ENCODE peak calls at places on chromosomes 7 and 10, in seven cellular contexts. J, Q, D, Z, W, M and O are unnamed samples.

GRCh38 chr7:16926283-16926682 is 44.5 kb upstream of the AGR3 start:
- DNase-seq in D (peak), M (no peak), J (peak), Q (no peak), W (no peak), Z (no peak), O (no peak)

GRCh38 chr7:142376356-142376997 is 118.6 kb upstream of the PRSS58 start:
- DNase-seq in W (no peak), Z (no peak), M (no peak), D (no peak), J (no peak), Q (no peak), O (no peak)

GRCh38 chr7:19101911-19102310 is 15.5 kb downstream of the TWIST1 start:
- DNase-seq in D (no peak), J (no peak), Q (no peak), W (no peak), Z (no peak), M (no peak), O (no peak)

GRCh38 chr10:75168275-75168674 is 42.3 kb upstream of the VDAC2 start:
- DNase-seq in J (no peak), M (no peak), D (no peak), W (no peak), Q (no peak), Z (no peak), O (no peak)

GRCh38 chr7:100891555-100891954 is 2.0 kb upstream of the UFSP1 start:
- DNase-seq in D (no peak), Z (no peak), M (no peak), Q (no peak), W (no peak), J (no peak), O (peak)

GRCh38 chr10:23694921-23695824 is 256.3 kb downstream of the OTUD1 start:
- DNase-seq in Q (no peak), Z (no peak), D (no peak), W (no peak), J (no peak), M (no peak), O (no peak)

GRCh38 chr10:102710604-102711003 is 3.6 kb downstream of the ARL3 start:
- DNase-seq in W (no peak), Z (no peak), Q (no peak), D (no peak), M (no peak), J (peak), O (no peak)

GRCh38 chr10:33066558-33067236 is 108.7 kb upstream of the ITGB1 start:
- DNase-seq in Z (no peak), M (peak), W (no peak), D (no peak), Q (no peak), J (peak), O (no peak)

GRCh38 chr10:5512881-5513698 is 11.7 kb upstream of the CALML3 start:
- DNase-seq in D (no peak), Z (no peak), M (no peak), W (peak), Q (no peak), J (no peak), O (no peak)

GRCh38 chr7:111756687-111757178 is 194.4 kb upstream of the IMMP2L start:
- DNase-seq in D (peak), M (no peak), Q (no peak), Z (no peak), W (peak), J (peak), O (no peak)

GRCh38 chr7:90910136-90910535 is 314.0 kb downstream of the CDK14 start:
- DNase-seq in W (no peak), Z (no peak), D (no peak), Q (peak), J (no peak), M (no peak), O (no peak)

DNA sequence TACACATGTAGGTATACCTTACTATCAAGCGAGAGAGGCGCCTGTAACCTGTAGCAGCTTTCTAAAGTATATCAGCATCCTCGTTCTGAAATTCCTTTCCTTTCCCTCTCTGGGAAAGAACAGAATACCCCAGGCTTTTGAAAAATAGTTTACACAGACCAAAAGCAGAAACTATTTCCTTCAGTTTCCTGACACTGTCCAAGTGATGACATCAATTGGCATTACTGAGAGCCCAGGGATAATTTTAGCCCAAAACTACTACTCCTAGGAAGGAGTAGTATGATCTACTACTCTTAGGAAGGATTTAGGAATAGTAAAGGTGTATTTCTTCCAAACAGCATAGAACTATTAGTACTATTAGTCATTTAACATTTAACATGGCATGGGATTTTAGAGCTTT is 6.0 kb downstream of the GNG11 start:
- DNase-seq in M (no peak), Q (no peak), D (no peak), J (no peak), Z (no peak), W (no peak), O (no peak)
- H3K27ac ChIP-seq in M (no peak), Q (no peak), D (peak), J (peak), Z (no peak), W (no peak), O (no peak)

GRCh38 chr7:134662166-134662870 is 15.7 kb downstream of the BPGM start:
- DNase-seq in Z (no peak), J (no peak), W (no peak), D (no peak), Q (no peak), M (no peak), O (no peak)

GRCh38 chr7:134660242-134660785 is 13.7 kb downstream of the BPGM start:
- DNase-seq in M (no peak), J (peak), W (no peak), Q (no peak), D (no peak), Z (no peak), O (no peak)

GRCh38 chr7:134662871-134663205 is 16.2 kb downstream of the BPGM start:
- DNase-seq in Z (no peak), J (no peak), W (no peak), M (no peak), Q (no peak), D (no peak), O (no peak)

DNA sequence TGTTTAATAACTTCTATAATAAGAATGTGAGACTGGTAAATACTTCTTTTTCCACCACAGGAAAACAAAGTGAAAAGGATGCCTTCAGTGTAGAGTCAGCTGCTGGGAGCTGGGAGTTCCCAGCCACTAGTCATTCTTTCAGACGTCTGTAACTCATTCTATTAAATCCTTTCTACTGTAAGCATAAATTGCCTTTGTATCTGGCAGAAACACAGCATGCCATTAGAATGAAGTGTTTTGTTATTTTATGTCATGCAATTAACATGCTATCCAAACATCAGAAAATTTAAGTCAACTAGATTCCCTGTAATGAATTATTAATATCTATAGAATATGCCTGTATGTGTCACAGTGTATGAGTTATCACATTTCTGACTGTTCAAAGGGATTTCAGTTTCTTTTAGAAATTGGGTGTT is 14.3 kb downstream of the BPGM start:
- DNase-seq in Q (no peak), M (no peak), Z (no peak), J (peak), W (no peak), D (no peak), O (peak)
- H3K27ac ChIP-seq in Q (no peak), M (no peak), Z (no peak), J (no peak), W (no peak), D (no peak), O (peak)

DNA sequence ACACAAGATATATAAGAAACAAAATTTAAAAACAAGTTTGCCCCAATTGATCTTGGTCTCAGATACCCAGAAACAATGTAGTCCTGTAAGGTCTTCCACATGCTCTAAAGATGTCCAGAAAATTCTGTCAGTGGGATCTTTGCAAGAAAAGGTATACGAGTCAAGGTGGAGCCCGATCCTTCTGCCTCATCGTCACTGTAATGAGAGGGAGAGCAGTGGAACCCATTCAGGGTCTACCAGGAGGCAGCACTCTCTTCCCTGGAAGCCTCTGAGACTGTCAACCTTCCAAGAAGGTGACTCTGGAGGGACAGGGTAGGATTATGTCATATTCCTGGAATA is 112.8 kb downstream of the JCAD start:
- DNase-seq in M (no peak), D (no peak), W (no peak), J (no peak), Z (no peak), Q (no peak), O (no peak)
- H3K27ac ChIP-seq in M (peak), D (peak), W (peak), J (no peak), Z (no peak), Q (peak), O (peak)

GRCh38 chr7:47604496-47604890 is 22.6 kb upstream of the TNS3 start:
- DNase-seq in M (no peak), Q (no peak), J (no peak), W (no peak), D (no peak), Z (no peak), O (no peak)

GRCh38 chr7:47600199-47601118 is 18.5 kb upstream of the TNS3 start:
- DNase-seq in D (no peak), Q (peak), Z (no peak), W (no peak), J (peak), M (no peak), O (no peak)

GRCh38 chr7:47601119-47601880 is 19.4 kb upstream of the TNS3 start:
- DNase-seq in M (no peak), J (peak), Z (no peak), W (no peak), D (no peak), Q (peak), O (peak)

GRCh38 chr7:47601881-47602249 is 20.0 kb upstream of the TNS3 start:
- DNase-seq in Z (no peak), M (no peak), W (no peak), Q (no peak), J (no peak), D (no peak), O (no peak)

GRCh38 chr7:47602272-47603004 is 20.5 kb upstream of the TNS3 start:
- DNase-seq in W (no peak), J (no peak), Q (peak), Z (no peak), D (no peak), M (no peak), O (no peak)
- H3K27ac ChIP-seq in W (no peak), J (no peak), Q (peak), Z (no peak), D (no peak), M (peak), O (peak)

GRCh38 chr10:11687779-11688447 is 54.3 kb upstream of the ECHDC3 start:
- DNase-seq in Z (no peak), Q (peak), D (no peak), W (no peak), M (no peak), J (no peak), O (peak)
- H3K27ac ChIP-seq in Z (no peak), Q (no peak), D (no peak), W (no peak), M (no peak), J (no peak), O (peak)

GRCh38 chr7:1045727-1046063 is 1.3 kb downstream of the GPR146 start:
- DNase-seq in W (no peak), J (no peak), M (no peak), D (no peak), Z (no peak), Q (no peak), O (no peak)
- H3K27ac ChIP-seq in W (no peak), J (peak), M (no peak), D (no peak), Z (no peak), Q (no peak), O (no peak)